ENCODE peak calls at places on chromosome X, in six cellular contexts. One of them, this sample, is unnamed.

GRCh38 chrX:41518127-41518840 is 71.1 kb downstream of the NYX start:
- DNase-seq in endodermal cell: no peak
- DNase-seq in colonic mucosa: no peak
- DNase-seq in psoas muscle: no peak
- DNase-seq in spleen: no peak
- DNase-seq in adipocyte: no peak
- DNase-seq in this sample: no peak

GRCh38 chrX:8314881-8315280 is 143.8 kb upstream of the VCX2 start:
- DNase-seq in colonic mucosa: no peak
- DNase-seq in spleen: no peak
- DNase-seq in psoas muscle: no peak
- DNase-seq in endodermal cell: no peak
- DNase-seq in adipocyte: no peak
- DNase-seq in this sample: no peak

GRCh38 chrX:136608295-136608933 is 39.5 kb upstream of the CD40LG start:
- DNase-seq in spleen: peak; percentile 82
- DNase-seq in psoas muscle: peak; percentile 27
- DNase-seq in endodermal cell: peak; percentile 68
- DNase-seq in colonic mucosa: peak; percentile 29
- DNase-seq in adipocyte: peak; percentile 25
- DNase-seq in this sample: peak; percentile 61

GRCh38 chrX:17564689-17565409 is 172.4 kb upstream of the SCML1 start:
- DNase-seq in spleen: no peak
- DNase-seq in psoas muscle: peak; percentile 21
- DNase-seq in adipocyte: peak; percentile 80
- DNase-seq in endodermal cell: no peak
- DNase-seq in colonic mucosa: no peak
- DNase-seq in this sample: no peak

GRCh38 chrX:71909956-71910355 is 689 bp upstream of the NHSL2 start:
- DNase-seq in adipocyte: peak; percentile 55
- DNase-seq in endodermal cell: peak; percentile 85
- DNase-seq in colonic mucosa: no peak
- DNase-seq in psoas muscle: peak; percentile 23
- DNase-seq in spleen: no peak
- DNase-seq in this sample: no peak

GRCh38 chrX:101478366-101478765 is 6.9 kb upstream of the ARMCX4 start:
- DNase-seq in adipocyte: peak; percentile 3
- DNase-seq in psoas muscle: no peak
- DNase-seq in endodermal cell: no peak
- DNase-seq in spleen: no peak
- DNase-seq in colonic mucosa: no peak
- DNase-seq in this sample: no peak

GRCh38 chrX:11059923-11060322 is 51.2 kb upstream of the HCCS start:
- DNase-seq in colonic mucosa: no peak
- DNase-seq in adipocyte: no peak
- DNase-seq in psoas muscle: no peak
- DNase-seq in spleen: no peak
- DNase-seq in endodermal cell: no peak
- DNase-seq in this sample: no peak

GRCh38 chrX:19535481-19535880 is 20.2 kb upstream of the MAP3K15 start:
- DNase-seq in colonic mucosa: no peak
- DNase-seq in psoas muscle: no peak
- DNase-seq in adipocyte: peak; percentile 48
- DNase-seq in spleen: no peak
- DNase-seq in endodermal cell: no peak
- DNase-seq in this sample: no peak

GRCh38 chrX:134480061-134480460 is 20.1 kb downstream of the HPRT1 start:
- DNase-seq in psoas muscle: no peak
- DNase-seq in spleen: no peak
- DNase-seq in adipocyte: peak; percentile 24
- DNase-seq in endodermal cell: no peak
- DNase-seq in colonic mucosa: no peak
- DNase-seq in this sample: no peak

GRCh38 chrX:126065901-126066660 is 100.0 kb downstream of the DCAF12L2 start:
- DNase-seq in endodermal cell: no peak
- DNase-seq in adipocyte: no peak
- DNase-seq in spleen: no peak
- DNase-seq in colonic mucosa: no peak
- DNase-seq in psoas muscle: no peak
- DNase-seq in this sample: peak; percentile 22

GRCh38 chrX:57583477-57583876 is 8.3 kb upstream of the ZXDB start:
- DNase-seq in psoas muscle: no peak
- DNase-seq in colonic mucosa: no peak
- DNase-seq in endodermal cell: no peak
- DNase-seq in spleen: no peak
- DNase-seq in adipocyte: no peak
- DNase-seq in this sample: no peak

GRCh38 chrX:123807825-123808416 is 51.9 kb upstream of the XIAP start:
- DNase-seq in colonic mucosa: no peak
- DNase-seq in adipocyte: peak; percentile 62
- DNase-seq in spleen: no peak
- DNase-seq in psoas muscle: no peak
- DNase-seq in endodermal cell: no peak
- DNase-seq in this sample: no peak

GRCh38 chrX:118574666-118575065 is 79.1 kb downstream of the DOCK11 start:
- DNase-seq in spleen: no peak
- DNase-seq in psoas muscle: no peak
- DNase-seq in adipocyte: no peak
- DNase-seq in endodermal cell: no peak
- DNase-seq in colonic mucosa: no peak
- DNase-seq in this sample: no peak

GRCh38 chrX:71536285-71536684 is 3.4 kb downstream of the OGT start:
- DNase-seq in spleen: no peak
- DNase-seq in colonic mucosa: no peak
- DNase-seq in psoas muscle: no peak
- DNase-seq in endodermal cell: no peak
- DNase-seq in adipocyte: peak; percentile 35
- DNase-seq in this sample: no peak

GRCh38 chrX:10011991-10012390 is 44.8 kb downstream of the CLDN34 start:
- DNase-seq in endodermal cell: peak; percentile 67
- DNase-seq in psoas muscle: no peak
- DNase-seq in colonic mucosa: no peak
- DNase-seq in spleen: no peak
- DNase-seq in adipocyte: no peak
- DNase-seq in this sample: peak; percentile 68

GRCh38 chrX:71998836-71999509 is 88.3 kb downstream of the NHSL2 start:
- DNase-seq in psoas muscle: no peak
- DNase-seq in adipocyte: peak; percentile 71
- DNase-seq in endodermal cell: peak; percentile 63
- DNase-seq in spleen: no peak
- DNase-seq in colonic mucosa: no peak
- DNase-seq in this sample: no peak

GRCh38 chrX:131741103-131741581 is 197.3 kb downstream of the OR13H1 start:
- DNase-seq in colonic mucosa: peak; percentile 92
- DNase-seq in psoas muscle: peak; percentile 69
- DNase-seq in endodermal cell: no peak
- DNase-seq in adipocyte: peak; percentile 45
- DNase-seq in spleen: peak; percentile 89
- DNase-seq in this sample: no peak

GRCh38 chrX:15546745-15547144 is 46.1 kb downstream of the BMX start:
- DNase-seq in adipocyte: no peak
- DNase-seq in spleen: no peak
- DNase-seq in colonic mucosa: no peak
- DNase-seq in endodermal cell: no peak
- DNase-seq in psoas muscle: no peak
- DNase-seq in this sample: no peak

GRCh38 chrX:36849407-36849806 is 158.8 kb upstream of the FAM47C start:
- DNase-seq in spleen: no peak
- DNase-seq in psoas muscle: no peak
- DNase-seq in colonic mucosa: no peak
- DNase-seq in endodermal cell: no peak
- DNase-seq in adipocyte: no peak
- DNase-seq in this sample: no peak

GRCh38 chrX:2684256-2684655 is 6.8 kb upstream of the CD99 start:
- DNase-seq in adipocyte: no peak
- DNase-seq in spleen: no peak
- DNase-seq in psoas muscle: no peak
- DNase-seq in endodermal cell: no peak
- DNase-seq in colonic mucosa: no peak
- DNase-seq in this sample: no peak

GRCh38 chrX:149060921-149061320 is 444.2 kb downstream of the IDS start:
- DNase-seq in psoas muscle: no peak
- DNase-seq in colonic mucosa: no peak
- DNase-seq in spleen: no peak
- DNase-seq in endodermal cell: no peak
- DNase-seq in adipocyte: no peak
- DNase-seq in this sample: no peak

GRCh38 chrX:2974946-2975345 is 31.4 kb upstream of the ARSH start:
- DNase-seq in adipocyte: no peak
- DNase-seq in psoas muscle: no peak
- DNase-seq in endodermal cell: no peak
- DNase-seq in spleen: no peak
- DNase-seq in colonic mucosa: no peak
- DNase-seq in this sample: no peak

GRCh38 chrX:104136241-104137019 is 20.4 kb downstream of the SLC25A53 start:
- DNase-seq in endodermal cell: peak; percentile 84
- DNase-seq in adipocyte: peak; percentile 94
- DNase-seq in psoas muscle: peak; percentile 23
- DNase-seq in spleen: no peak
- DNase-seq in colonic mucosa: peak; percentile 77
- DNase-seq in this sample: no peak
- H3K4me3 ChIP-seq in endodermal cell: no peak overlapping the region
- H3K4me3 ChIP-seq in adipocyte: peak overlapping the region; percentile 75
- H3K4me3 ChIP-seq in psoas muscle: peak overlapping the region; percentile 53
- H3K4me3 ChIP-seq in spleen: no peak overlapping the region
- H3K4me3 ChIP-seq in colonic mucosa: no peak overlapping the region
- H3K4me3 ChIP-seq in this sample: peak overlapping the region; percentile 31

GRCh38 chrX:130091976-130092522 is 18.2 kb downstream of the ELF4 start:
- DNase-seq in psoas muscle: peak; percentile 50
- DNase-seq in endodermal cell: peak; percentile 72
- DNase-seq in adipocyte: no peak
- DNase-seq in colonic mucosa: peak; percentile 75
- DNase-seq in spleen: peak; percentile 97
- DNase-seq in this sample: peak; percentile 80
- H3K4me1 ChIP-seq in psoas muscle: no peaks in the 10 kb centered on the region
- H3K4me1 ChIP-seq in endodermal cell: no peaks in the 10 kb centered on the region
- H3K4me1 ChIP-seq in adipocyte: peaks cover 3% of the 10 kb centered on the region
- H3K4me1 ChIP-seq in colonic mucosa: no peaks in the 10 kb centered on the region
- H3K4me1 ChIP-seq in spleen: peaks cover 99% of the 10 kb centered on the region
- H3K4me1 ChIP-seq in this sample: peaks cover 10% of the 10 kb centered on the region

DNA sequence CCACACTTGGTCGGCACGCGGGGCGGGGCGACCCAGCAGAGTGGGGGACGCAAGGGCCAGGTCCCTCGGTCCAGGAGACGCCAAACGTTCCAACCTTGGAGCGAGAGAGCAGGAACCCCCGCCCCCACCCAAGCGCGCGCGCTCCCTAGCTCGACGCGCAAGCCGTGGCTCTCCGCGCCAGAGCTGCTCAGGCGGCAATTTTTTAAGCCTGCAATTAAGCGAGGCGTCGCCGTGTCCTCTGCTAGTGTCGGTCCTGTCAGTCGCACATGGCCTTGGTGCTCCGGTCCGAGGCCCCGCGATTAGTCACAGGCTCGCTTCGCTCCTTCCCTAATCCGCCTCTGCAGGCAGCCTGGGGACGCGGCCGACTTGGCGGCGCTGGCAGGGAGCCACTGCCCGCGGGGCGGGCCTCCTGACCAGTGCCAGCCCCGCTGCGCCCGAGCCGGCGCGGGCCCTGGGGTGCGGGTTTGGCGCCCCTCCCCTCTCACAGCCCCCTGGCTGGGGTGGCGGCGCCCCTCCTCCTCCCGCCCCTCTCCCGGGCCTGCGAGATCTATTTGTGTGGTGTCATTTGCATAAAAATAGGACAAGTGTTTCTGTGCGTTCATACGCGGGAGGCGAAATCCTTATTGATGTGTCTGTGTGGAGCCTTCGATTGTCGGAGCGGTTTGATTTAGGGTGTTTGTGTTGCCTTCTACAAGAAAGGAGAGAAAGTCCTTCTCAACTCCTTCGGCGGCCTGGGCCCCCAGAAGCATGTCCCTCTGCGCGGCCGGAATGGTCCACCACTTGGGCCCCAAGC is 9.7 kb upstream of the BCOR start:
- DNase-seq in psoas muscle: peak; percentile 74
- DNase-seq in endodermal cell: peak; percentile 90
- DNase-seq in spleen: peak; percentile 88
- DNase-seq in colonic mucosa: peak; percentile 59
- DNase-seq in adipocyte: peak; percentile 61
- DNase-seq in this sample: peak; percentile 84
- H3K4me3 ChIP-seq in psoas muscle: peak overlapping the region; percentile 67
- H3K4me3 ChIP-seq in endodermal cell: peak overlapping the region; percentile 77
- H3K4me3 ChIP-seq in spleen: peak overlapping the region; percentile 44
- H3K4me3 ChIP-seq in colonic mucosa: peak overlapping the region; percentile 45
- H3K4me3 ChIP-seq in adipocyte: no peak overlapping the region
- H3K4me3 ChIP-seq in this sample: peak overlapping the region; percentile 55

GRCh38 chrX:153477039-153477438 is 6.7 kb upstream of the HAUS7 start:
- DNase-seq in endodermal cell: no peak
- DNase-seq in adipocyte: peak; percentile 64
- DNase-seq in colonic mucosa: no peak
- DNase-seq in psoas muscle: peak; percentile 40
- DNase-seq in spleen: no peak
- DNase-seq in this sample: no peak
- H3K4me1 ChIP-seq in endodermal cell: no peaks in the 10 kb centered on the region
- H3K4me1 ChIP-seq in adipocyte: peaks cover 13% of the 10 kb centered on the region
- H3K4me1 ChIP-seq in colonic mucosa: no peaks in the 10 kb centered on the region
- H3K4me1 ChIP-seq in psoas muscle: no peaks in the 10 kb centered on the region
- H3K4me1 ChIP-seq in spleen: peaks cover 15% of the 10 kb centered on the region
- H3K4me1 ChIP-seq in this sample: no peaks in the 10 kb centered on the region

GRCh38 chrX:140767646-140768045 is 58.1 kb downstream of the LINC00632 start:
- DNase-seq in endodermal cell: no peak
- DNase-seq in psoas muscle: no peak
- DNase-seq in adipocyte: peak; percentile 4
- DNase-seq in spleen: no peak
- DNase-seq in colonic mucosa: no peak
- DNase-seq in this sample: no peak

GRCh38 chrX:140762061-140762460 is 52.5 kb downstream of the LINC00632 start:
- DNase-seq in psoas muscle: no peak
- DNase-seq in colonic mucosa: peak; percentile 32
- DNase-seq in spleen: no peak
- DNase-seq in endodermal cell: peak; percentile 77
- DNase-seq in adipocyte: peak; percentile 85
- DNase-seq in this sample: no peak

GRCh38 chrX:140764401-140764919 is 54.9 kb downstream of the LINC00632 start:
- DNase-seq in endodermal cell: peak; percentile 86
- DNase-seq in colonic mucosa: no peak
- DNase-seq in adipocyte: peak; percentile 67
- DNase-seq in psoas muscle: peak; percentile 33
- DNase-seq in spleen: no peak
- DNase-seq in this sample: no peak

GRCh38 chrX:140766024-140766611 is 56.6 kb downstream of the LINC00632 start:
- DNase-seq in adipocyte: peak; percentile 88
- DNase-seq in spleen: no peak
- DNase-seq in endodermal cell: peak; percentile 84
- DNase-seq in colonic mucosa: peak; percentile 32
- DNase-seq in psoas muscle: no peak
- DNase-seq in this sample: peak; percentile 60

GRCh38 chrX:140765043-140765784 is 55.7 kb downstream of the LINC00632 start:
- DNase-seq in colonic mucosa: no peak
- DNase-seq in spleen: no peak
- DNase-seq in psoas muscle: no peak
- DNase-seq in adipocyte: peak; percentile 61
- DNase-seq in endodermal cell: peak; percentile 61
- DNase-seq in this sample: no peak
- H3K4me3 ChIP-seq in colonic mucosa: peak overlapping the region; percentile 8
- H3K4me3 ChIP-seq in spleen: no peak overlapping the region
- H3K4me3 ChIP-seq in psoas muscle: peak overlapping the region; percentile 55
- H3K4me3 ChIP-seq in adipocyte: peak overlapping the region; percentile 89
- H3K4me3 ChIP-seq in endodermal cell: peak overlapping the region; percentile 87
- H3K4me3 ChIP-seq in this sample: peak overlapping the region; percentile 39

GRCh38 chrX:51834076-51834475 is 59.3 kb upstream of the MAGED1 start:
- DNase-seq in spleen: no peak
- DNase-seq in adipocyte: no peak
- DNase-seq in psoas muscle: no peak
- DNase-seq in endodermal cell: no peak
- DNase-seq in colonic mucosa: peak; percentile 28
- DNase-seq in this sample: no peak
- H3K4me1 ChIP-seq in spleen: no peaks in the 10 kb centered on the region
- H3K4me1 ChIP-seq in adipocyte: peaks cover 8% of the 10 kb centered on the region
- H3K4me1 ChIP-seq in psoas muscle: no peaks in the 10 kb centered on the region
- H3K4me1 ChIP-seq in endodermal cell: no peaks in the 10 kb centered on the region
- H3K4me1 ChIP-seq in colonic mucosa: no peaks in the 10 kb centered on the region
- H3K4me1 ChIP-seq in this sample: no peaks in the 10 kb centered on the region

GRCh38 chrX:107935200-107935599 is 47.0 kb downstream of the TEX13B start:
- DNase-seq in psoas muscle: no peak
- DNase-seq in colonic mucosa: no peak
- DNase-seq in spleen: no peak
- DNase-seq in endodermal cell: no peak
- DNase-seq in adipocyte: peak; percentile 12
- DNase-seq in this sample: no peak
- H3K4me3 ChIP-seq in psoas muscle: no peak overlapping the region
- H3K4me3 ChIP-seq in colonic mucosa: no peak overlapping the region
- H3K4me3 ChIP-seq in spleen: no peak overlapping the region
- H3K4me3 ChIP-seq in endodermal cell: no peak overlapping the region
- H3K4me3 ChIP-seq in adipocyte: no peak overlapping the region
- H3K4me3 ChIP-seq in this sample: no peak overlapping the region